ENCODE peak calls at places on chromosomes 5 and 9, in six cellular contexts. M is ureter, T is glomerular endothelial cell, D is WERI-Rb-1, N is brain microvascular endothelial cell, J is occipital lobe. R is an unnamed sample.

GRCh38 chr5:171442287-171443042 is 23.0 kb downstream of the FGF18 start:
- DNase-seq in J (no peak), T (no peak), N (peak; percentile 45), M (no peak), D (peak; percentile 23), R (no peak)

GRCh38 chr9:89477811-89478583 is 19.9 kb downstream of the SEMA4D start:
- DNase-seq in J (no peak), D (no peak), N (peak; percentile 22), M (no peak), T (peak; percentile 65), R (no peak)

GRCh38 chr5:126015244-126016054 is 407.8 kb upstream of the GRAMD2B start:
- DNase-seq in T (no peak), N (peak; percentile 36), D (peak; percentile 29), J (no peak), M (no peak), R (no peak)

GRCh38 chr5:175746851-175747250 is 89.0 kb downstream of the HRH2 start:
- DNase-seq in N (peak; percentile 3), T (no peak), J (peak; percentile 21), M (peak; percentile 10), D (peak; percentile 39), R (no peak)

GRCh38 chr9:133499892-133500270 is 21.0 kb upstream of the SLC2A6 start:
- DNase-seq in N (no peak), T (no peak), J (no peak), M (no peak), D (no peak), R (no peak)

GRCh38 chr9:38022995-38023394 is 46.0 kb downstream of the SHB start:
- DNase-seq in J (no peak), T (no peak), M (peak; percentile 75), N (no peak), D (no peak), R (no peak)

GRCh38 chr5:73303139-73304079 is 130.4 kb downstream of the TMEM174 start:
- DNase-seq in M (no peak), D (peak; percentile 41), T (no peak), J (no peak), N (no peak), R (no peak)

GRCh38 chr5:52757991-52758390 is 29.7 kb upstream of the ITGA1 start:
- DNase-seq in N (peak; percentile 82), M (no peak), J (no peak), T (no peak), D (no peak), R (no peak)

GRCh38 chr5:107542428-107542827 is 128.3 kb downstream of the EFNA5 start:
- DNase-seq in J (no peak), M (peak; percentile 86), T (peak; percentile 94), N (peak; percentile 95), D (no peak), R (no peak)

GRCh38 chr5:157025093-157025698 is 33.7 kb downstream of the HAVCR1 start:
- DNase-seq in T (no peak), J (no peak), D (no peak), N (no peak), M (no peak), R (peak; percentile 67)

GRCh38 chr9:22010881-22011625 is 1.9 kb upstream of the CDKN2B start:
- DNase-seq in N (no peak), J (no peak), M (no peak), T (no peak), D (no peak), R (no peak)

GRCh38 chr5:54309751-54310432 is 481 bp downstream of the ARL15 start:
- DNase-seq in J (peak; percentile 72), M (no peak), N (peak; percentile 8), D (peak; percentile 28), T (no peak), R (peak; percentile 21)

GRCh38 chr5:112703866-112704820 is 33.5 kb upstream of the APC start:
- DNase-seq in N (peak; percentile 75), J (no peak), T (no peak), M (no peak), D (no peak), R (no peak)

GRCh38 chr5:158154226-158155005 is 295.5 kb upstream of the CLINT1 start:
- DNase-seq in J (no peak), M (no peak), D (no peak), N (peak; percentile 90), T (no peak), R (no peak)

GRCh38 chr5:107426209-107426608 is 244.5 kb downstream of the EFNA5 start:
- DNase-seq in D (no peak), M (no peak), T (no peak), N (no peak), J (no peak), R (no peak)

GRCh38 chr9:70412678-70413426 is 1.6 kb downstream of the KLF9 start:
- DNase-seq in N (peak; percentile 73), M (peak; percentile 90), D (peak; percentile 14), J (peak; percentile 68), T (no peak), R (peak; percentile 46)

GRCh38 chr9:127154003-127154389 is 31.6 kb upstream of the ANGPTL2 start:
- DNase-seq in M (peak; percentile 34), D (no peak), N (no peak), T (no peak), J (no peak), R (no peak)

GRCh38 chr9:35516481-35516880 is 26.6 kb downstream of the RUSC2 start:
- DNase-seq in T (no peak), D (no peak), M (no peak), N (peak; percentile 72), J (no peak), R (no peak)

GRCh38 chr9:137429974-137430722 is 7.0 kb downstream of the NOXA1 start:
- DNase-seq in D (peak; percentile 65), M (no peak), J (no peak), N (no peak), T (no peak), R (no peak)

R was measured in natural killer cell.